ENCODE peak calls at places on chromosomes 11 and 22, in seven cellular contexts. One of them, this sample, is unnamed.

GRCh38 chr11:6022954-6023353 is 7.6 kb downstream of the OR56A1 start:
- DNase-seq in right cardiac atrium: no peak
- DNase-seq in hepatocyte: peak
- DNase-seq in stomach: no peak
- DNase-seq in CD4-positive, alpha-beta T cell: no peak
- DNase-seq in OCI-LY7: peak
- DNase-seq in mammary epithelial cell: peak
- DNase-seq in this sample: no peak

GRCh38 chr22:42389137-42389536 is 43.1 kb downstream of the NFAM1 start:
- DNase-seq in right cardiac atrium: no peak
- DNase-seq in hepatocyte: no peak
- DNase-seq in stomach: no peak
- DNase-seq in CD4-positive, alpha-beta T cell: no peak
- DNase-seq in OCI-LY7: no peak
- DNase-seq in mammary epithelial cell: peak
- DNase-seq in this sample: no peak

GRCh38 chr22:21741790-21742189 is 6.2 kb upstream of the YPEL1 start:
- DNase-seq in right cardiac atrium: peak
- DNase-seq in hepatocyte: no peak
- DNase-seq in stomach: no peak
- DNase-seq in CD4-positive, alpha-beta T cell: no peak
- DNase-seq in OCI-LY7: no peak
- DNase-seq in mammary epithelial cell: no peak
- DNase-seq in this sample: no peak

GRCh38 chr11:114183041-114183511 is 113.1 kb upstream of the NNMT start:
- DNase-seq in right cardiac atrium: no peak
- DNase-seq in hepatocyte: no peak
- DNase-seq in stomach: no peak
- DNase-seq in CD4-positive, alpha-beta T cell: peak
- DNase-seq in OCI-LY7: peak
- DNase-seq in mammary epithelial cell: no peak
- DNase-seq in this sample: peak

GRCh38 chr11:15266999-15267398 is 152.3 kb downstream of the INSC start:
- DNase-seq in right cardiac atrium: no peak
- DNase-seq in hepatocyte: no peak
- DNase-seq in stomach: no peak
- DNase-seq in CD4-positive, alpha-beta T cell: no peak
- DNase-seq in OCI-LY7: no peak
- DNase-seq in mammary epithelial cell: no peak
- DNase-seq in this sample: no peak

GRCh38 chr11:63212742-63213141 is 30.7 kb downstream of the SLC22A25 start:
- DNase-seq in right cardiac atrium: no peak
- DNase-seq in hepatocyte: peak
- DNase-seq in stomach: no peak
- DNase-seq in CD4-positive, alpha-beta T cell: no peak
- DNase-seq in OCI-LY7: peak
- DNase-seq in mammary epithelial cell: peak
- DNase-seq in this sample: no peak

GRCh38 chr11:22778642-22779041 is 51.0 kb downstream of the SVIP start:
- DNase-seq in right cardiac atrium: no peak
- DNase-seq in hepatocyte: peak
- DNase-seq in stomach: no peak
- DNase-seq in CD4-positive, alpha-beta T cell: no peak
- DNase-seq in OCI-LY7: no peak
- DNase-seq in mammary epithelial cell: no peak
- DNase-seq in this sample: no peak

GRCh38 chr11:115578275-115578674 is 74.1 kb upstream of the CADM1 start:
- DNase-seq in right cardiac atrium: no peak
- DNase-seq in hepatocyte: no peak
- DNase-seq in stomach: no peak
- DNase-seq in CD4-positive, alpha-beta T cell: no peak
- DNase-seq in OCI-LY7: no peak
- DNase-seq in mammary epithelial cell: no peak
- DNase-seq in this sample: no peak

DNA sequence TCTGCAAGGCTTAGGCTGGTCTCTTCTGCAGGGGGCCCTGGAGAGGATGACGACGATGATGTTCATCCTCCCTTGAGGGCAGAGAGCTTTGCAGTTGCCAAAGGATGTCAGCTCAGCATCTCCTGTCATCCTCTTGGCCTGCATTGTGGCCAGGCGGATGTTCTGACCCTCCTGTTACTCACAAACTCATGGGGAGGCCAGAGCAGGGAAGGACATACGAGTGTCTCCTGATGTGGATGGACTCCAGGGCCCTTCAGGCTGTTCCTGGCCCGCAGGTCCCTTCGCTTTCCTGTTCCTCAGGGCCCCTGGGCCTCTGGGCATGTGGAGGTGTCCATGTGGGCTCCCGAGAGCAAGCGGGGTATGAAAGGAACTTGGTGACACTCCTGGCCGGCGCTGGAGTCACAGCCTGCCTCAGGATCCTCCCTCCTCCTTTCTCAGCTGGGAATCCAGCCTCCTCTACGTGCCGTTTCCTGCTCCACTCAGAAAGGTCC is 8.5 kb downstream of the ADORA2A start:
- DNase-seq in right cardiac atrium: peak
- DNase-seq in hepatocyte: no peak
- DNase-seq in stomach: no peak
- DNase-seq in CD4-positive, alpha-beta T cell: no peak
- DNase-seq in OCI-LY7: peak
- DNase-seq in mammary epithelial cell: no peak
- DNase-seq in this sample: no peak
- H3K27ac ChIP-seq in right cardiac atrium: no peak
- H3K27ac ChIP-seq in hepatocyte: no peak
- H3K27ac ChIP-seq in stomach: peak
- H3K27ac ChIP-seq in CD4-positive, alpha-beta T cell: peak
- H3K27ac ChIP-seq in OCI-LY7: peak
- H3K27ac ChIP-seq in mammary epithelial cell: no peak
- H3K27ac ChIP-seq in this sample: peak

DNA sequence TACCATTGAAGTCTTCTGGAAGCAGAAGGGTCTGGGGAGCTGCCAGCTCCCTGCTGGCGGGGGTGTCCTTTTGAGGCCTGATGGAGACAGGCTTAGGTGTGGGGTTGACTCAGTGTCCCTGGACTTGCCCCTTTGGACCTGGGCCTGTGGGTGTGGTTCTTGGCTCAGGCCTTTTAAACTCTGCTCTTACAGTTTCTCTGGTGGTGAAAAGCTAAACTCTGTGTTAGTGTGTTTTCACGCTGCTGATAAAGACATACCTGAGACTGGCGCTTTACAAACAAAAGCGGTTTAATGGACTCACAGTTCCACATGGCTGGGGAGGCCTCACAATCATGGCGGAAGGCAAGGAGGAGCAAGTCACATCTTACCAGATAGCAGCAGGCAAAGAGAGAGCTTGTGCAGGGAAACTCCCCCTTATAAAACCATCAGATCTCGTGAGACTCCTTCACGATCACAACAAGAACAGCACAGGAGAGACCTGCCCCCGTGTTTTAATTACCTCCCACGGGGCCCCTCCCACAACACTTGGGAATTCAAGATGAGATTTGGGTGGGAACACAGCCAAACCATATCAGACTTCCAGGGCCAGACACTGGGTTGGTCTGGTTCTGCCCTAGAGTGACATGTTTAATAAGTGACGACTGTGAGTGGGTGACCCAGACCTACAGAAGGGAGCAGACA is 26.5 kb downstream of the GRAMD4 start:
- DNase-seq in right cardiac atrium: no peak
- DNase-seq in hepatocyte: peak
- DNase-seq in stomach: peak
- DNase-seq in CD4-positive, alpha-beta T cell: no peak
- DNase-seq in OCI-LY7: no peak
- DNase-seq in mammary epithelial cell: no peak
- DNase-seq in this sample: peak
- H3K27ac ChIP-seq in right cardiac atrium: no peak
- H3K27ac ChIP-seq in hepatocyte: peak
- H3K27ac ChIP-seq in stomach: no peak
- H3K27ac ChIP-seq in CD4-positive, alpha-beta T cell: no peak
- H3K27ac ChIP-seq in OCI-LY7: no peak
- H3K27ac ChIP-seq in mammary epithelial cell: no peak
- H3K27ac ChIP-seq in this sample: peak

GRCh38 chr11:57640068-57640800 is 9.5 kb downstream of the YPEL4 start:
- DNase-seq in right cardiac atrium: no peak
- DNase-seq in hepatocyte: no peak
- DNase-seq in stomach: no peak
- DNase-seq in CD4-positive, alpha-beta T cell: no peak
- DNase-seq in OCI-LY7: no peak
- DNase-seq in mammary epithelial cell: no peak
- DNase-seq in this sample: no peak

GRCh38 chr11:57639321-57640067 is 10.2 kb downstream of the YPEL4 start:
- DNase-seq in right cardiac atrium: no peak
- DNase-seq in hepatocyte: peak
- DNase-seq in stomach: no peak
- DNase-seq in CD4-positive, alpha-beta T cell: no peak
- DNase-seq in OCI-LY7: peak
- DNase-seq in mammary epithelial cell: no peak
- DNase-seq in this sample: no peak

GRCh38 chr11:57641011-57641410 is 8.7 kb downstream of the YPEL4 start:
- DNase-seq in right cardiac atrium: peak
- DNase-seq in hepatocyte: peak
- DNase-seq in stomach: no peak
- DNase-seq in CD4-positive, alpha-beta T cell: no peak
- DNase-seq in OCI-LY7: peak
- DNase-seq in mammary epithelial cell: no peak
- DNase-seq in this sample: no peak

GRCh38 chr11:57643802-57644201 is 5.9 kb downstream of the YPEL4 start:
- DNase-seq in right cardiac atrium: no peak
- DNase-seq in hepatocyte: no peak
- DNase-seq in stomach: no peak
- DNase-seq in CD4-positive, alpha-beta T cell: no peak
- DNase-seq in OCI-LY7: no peak
- DNase-seq in mammary epithelial cell: no peak
- DNase-seq in this sample: no peak

GRCh38 chr11:57641426-57641825 is 8.3 kb downstream of the YPEL4 start:
- DNase-seq in right cardiac atrium: no peak
- DNase-seq in hepatocyte: peak
- DNase-seq in stomach: no peak
- DNase-seq in CD4-positive, alpha-beta T cell: no peak
- DNase-seq in OCI-LY7: peak
- DNase-seq in mammary epithelial cell: no peak
- DNase-seq in this sample: no peak
- H3K27ac ChIP-seq in right cardiac atrium: no peak
- H3K27ac ChIP-seq in hepatocyte: peak
- H3K27ac ChIP-seq in stomach: no peak
- H3K27ac ChIP-seq in CD4-positive, alpha-beta T cell: no peak
- H3K27ac ChIP-seq in OCI-LY7: no peak
- H3K27ac ChIP-seq in mammary epithelial cell: no peak
- H3K27ac ChIP-seq in this sample: peak

GRCh38 chr11:29612423-29612822 is 404.4 kb downstream of the KCNA4 start:
- DNase-seq in right cardiac atrium: no peak
- DNase-seq in hepatocyte: no peak
- DNase-seq in stomach: no peak
- DNase-seq in CD4-positive, alpha-beta T cell: no peak
- DNase-seq in OCI-LY7: no peak
- DNase-seq in mammary epithelial cell: no peak
- DNase-seq in this sample: no peak

DNA sequence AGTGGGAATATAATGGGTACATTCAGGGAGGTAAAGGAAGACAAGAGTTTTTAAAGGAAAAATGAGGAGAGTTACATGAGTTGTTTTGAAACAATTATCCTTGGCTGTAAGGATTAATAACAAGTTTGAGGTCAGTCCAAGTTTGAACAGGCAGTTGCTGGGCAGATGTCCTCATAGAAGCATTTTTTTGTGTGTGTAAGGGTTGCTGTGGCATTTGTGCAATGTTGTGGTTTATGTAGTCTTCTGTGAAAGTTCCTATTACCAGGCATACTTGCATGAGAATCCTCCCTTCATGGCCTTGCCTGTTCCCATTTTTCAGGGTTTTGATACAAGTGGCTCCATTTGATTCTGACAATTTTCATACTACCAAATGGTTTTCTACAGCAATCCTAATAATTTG is 400.2 kb downstream of the KCNA4 start:
- DNase-seq in right cardiac atrium: no peak
- DNase-seq in hepatocyte: no peak
- DNase-seq in stomach: no peak
- DNase-seq in CD4-positive, alpha-beta T cell: no peak
- DNase-seq in OCI-LY7: no peak
- DNase-seq in mammary epithelial cell: peak
- DNase-seq in this sample: no peak
- H3K27ac ChIP-seq in right cardiac atrium: no peak
- H3K27ac ChIP-seq in hepatocyte: no peak
- H3K27ac ChIP-seq in stomach: no peak
- H3K27ac ChIP-seq in CD4-positive, alpha-beta T cell: no peak
- H3K27ac ChIP-seq in OCI-LY7: no peak
- H3K27ac ChIP-seq in mammary epithelial cell: no peak
- H3K27ac ChIP-seq in this sample: no peak

GRCh38 chr22:39181356-39181755 is 28.9 kb upstream of the CBX7 start:
- DNase-seq in right cardiac atrium: no peak
- DNase-seq in hepatocyte: no peak
- DNase-seq in stomach: no peak
- DNase-seq in CD4-positive, alpha-beta T cell: no peak
- DNase-seq in OCI-LY7: no peak
- DNase-seq in mammary epithelial cell: no peak
- DNase-seq in this sample: no peak

GRCh38 chr22:39178206-39179111 is 26.0 kb upstream of the CBX7 start:
- DNase-seq in right cardiac atrium: no peak
- DNase-seq in hepatocyte: no peak
- DNase-seq in stomach: no peak
- DNase-seq in CD4-positive, alpha-beta T cell: no peak
- DNase-seq in OCI-LY7: no peak
- DNase-seq in mammary epithelial cell: no peak
- DNase-seq in this sample: no peak

GRCh38 chr22:39180566-39180965 is 28.1 kb upstream of the CBX7 start:
- DNase-seq in right cardiac atrium: no peak
- DNase-seq in hepatocyte: no peak
- DNase-seq in stomach: no peak
- DNase-seq in CD4-positive, alpha-beta T cell: no peak
- DNase-seq in OCI-LY7: no peak
- DNase-seq in mammary epithelial cell: no peak
- DNase-seq in this sample: no peak

GRCh38 chr22:39179401-39179827 is 26.9 kb upstream of the CBX7 start:
- DNase-seq in right cardiac atrium: no peak
- DNase-seq in hepatocyte: no peak
- DNase-seq in stomach: no peak
- DNase-seq in CD4-positive, alpha-beta T cell: no peak
- DNase-seq in OCI-LY7: no peak
- DNase-seq in mammary epithelial cell: no peak
- DNase-seq in this sample: no peak

GRCh38 chr22:39179841-39180335 is 27.4 kb upstream of the CBX7 start:
- DNase-seq in right cardiac atrium: no peak
- DNase-seq in hepatocyte: no peak
- DNase-seq in stomach: no peak
- DNase-seq in CD4-positive, alpha-beta T cell: no peak
- DNase-seq in OCI-LY7: no peak
- DNase-seq in mammary epithelial cell: no peak
- DNase-seq in this sample: no peak
- H3K27ac ChIP-seq in right cardiac atrium: no peak
- H3K27ac ChIP-seq in hepatocyte: no peak
- H3K27ac ChIP-seq in stomach: no peak
- H3K27ac ChIP-seq in CD4-positive, alpha-beta T cell: no peak
- H3K27ac ChIP-seq in OCI-LY7: no peak
- H3K27ac ChIP-seq in mammary epithelial cell: no peak
- H3K27ac ChIP-seq in this sample: no peak

DNA sequence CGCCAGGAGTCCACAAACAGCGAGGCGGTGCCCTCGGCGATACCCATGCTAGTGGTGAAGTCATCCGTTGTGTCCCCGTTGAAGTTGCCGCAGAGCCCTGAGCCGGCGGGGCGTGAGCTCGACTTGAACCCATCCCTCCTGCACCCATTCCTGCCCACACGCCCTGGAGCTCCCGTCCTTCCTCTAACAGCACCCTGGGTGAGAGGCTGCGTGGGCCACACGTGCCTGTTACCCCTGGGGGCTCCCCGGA is 8.3 kb downstream of the MUC6 start:
- DNase-seq in right cardiac atrium: no peak
- DNase-seq in hepatocyte: no peak
- DNase-seq in stomach: no peak
- DNase-seq in CD4-positive, alpha-beta T cell: no peak
- DNase-seq in OCI-LY7: no peak
- DNase-seq in mammary epithelial cell: no peak
- DNase-seq in this sample: no peak
- H3K27ac ChIP-seq in right cardiac atrium: no peak
- H3K27ac ChIP-seq in hepatocyte: no peak
- H3K27ac ChIP-seq in stomach: no peak
- H3K27ac ChIP-seq in CD4-positive, alpha-beta T cell: no peak
- H3K27ac ChIP-seq in OCI-LY7: no peak
- H3K27ac ChIP-seq in mammary epithelial cell: no peak
- H3K27ac ChIP-seq in this sample: no peak

This sample was measured in transverse colon.